ENCODE peak calls at places on chromosomes 16 and 17, in ten cellular contexts. B is H7; F is HFFc6; I is NCI-H146; R is PC-3; U is glutamatergic neuron; E is T-helper 2 cell treated with Interferon-gamma antibody and Interleukin-4, amounts not matched to agents 5 μg/mL and 100 μg/mL, for 36 hours; P is stimulated activated CD4-positive, alpha-beta T cell treated with anti-CD3 and anti-CD28 coated beads, TNF-alpha, amount 100 ng/mL, for 1 hour; C is fibroblast of the aortic adventitia; V is left ventricle myocardium inferior. L is an unnamed sample.

GRCh38 chr17:81958633-81959342 is 2.2 kb downstream of the NOTUM start:
- DNase-seq in C (no peak), U (no peak), I (no peak), E (no peak), P (no peak), F (no peak), V (no peak), R (no peak), B (no peak), L (no peak)

GRCh38 chr16:66262253-66263167 is 104.0 kb upstream of the CDH5 start:
- DNase-seq in C (peak; percentile 72), P (no peak), U (no peak), V (peak; percentile 61), E (no peak), B (no peak), R (no peak), F (peak; percentile 2), I (no peak), L (no peak)

GRCh38 chr16:12805091-12805490 is 1.4 kb upstream of the CPPED1 start:
- DNase-seq in V (no peak), E (no peak), F (no peak), U (no peak), B (no peak), C (no peak), P (no peak), I (no peak), R (peak; percentile 8), L (no peak)

GRCh38 chr16:31074814-31075183 is 577 bp downstream of the ZNF646 start:
- DNase-seq in B (no peak), R (no peak), U (no peak), E (no peak), P (no peak), F (no peak), V (no peak), I (no peak), C (no peak), L (no peak)

GRCh38 chr17:73179878-73180277 is 13.0 kb upstream of the COG1 start:
- DNase-seq in V (no peak), B (no peak), R (no peak), U (no peak), C (no peak), E (no peak), F (no peak), P (no peak), I (no peak), L (no peak)

GRCh38 chr16:68756250-68757051 is 19.4 kb downstream of the CDH1 start:
- DNase-seq in C (peak; percentile 17), E (peak; percentile 86), B (no peak), F (no peak), I (peak; percentile 18), P (no peak), V (no peak), R (peak; percentile 98), U (no peak), L (no peak)

GRCh38 chr16:11876306-11876705 is 25.0 kb upstream of the RSL1D1 start:
- DNase-seq in U (no peak), C (no peak), I (no peak), B (no peak), P (no peak), F (no peak), E (no peak), R (no peak), V (no peak), L (no peak)

GRCh38 chr17:51630101-51630671 is 369.8 kb downstream of the UTP18 start:
- DNase-seq in E (no peak), F (no peak), P (no peak), U (no peak), C (no peak), I (peak; percentile 17), B (no peak), V (no peak), R (no peak), L (no peak)

GRCh38 chr16:67016143-67016542 is 12.8 kb upstream of the CBFB start:
- DNase-seq in E (no peak), R (no peak), U (no peak), V (no peak), I (no peak), F (no peak), P (no peak), C (no peak), B (no peak), L (no peak)

GRCh38 chr17:76207268-76207667 is 33.0 kb downstream of the RNF157 start:
- DNase-seq in U (no peak), P (no peak), I (no peak), F (no peak), B (no peak), E (no peak), C (no peak), R (no peak), V (no peak), L (no peak)

GRCh38 chr17:80035687-80035936 is at the start of gene TBC1D16:
- DNase-seq in R (no peak), C (no peak), E (no peak), B (no peak), U (no peak), P (no peak), I (no peak), V (no peak), F (no peak), L (no peak)

GRCh38 chr17:9810100-9810949 is 11.6 kb downstream of the GSG1L2 start:
- DNase-seq in R (peak; percentile 77), I (no peak), F (no peak), P (no peak), C (no peak), V (no peak), U (no peak), B (no peak), E (no peak), L (no peak)

GRCh38 chr17:47850373-47850691 is 631 bp downstream of the SP6 start:
- DNase-seq in E (no peak), V (no peak), I (no peak), R (peak; percentile 39), F (no peak), P (no peak), C (no peak), B (no peak), U (no peak), L (no peak)

GRCh38 chr17:4332296-4332970 is 34.0 kb downstream of the UBE2G1 start:
- DNase-seq in B (no peak), E (no peak), F (no peak), P (no peak), U (no peak), C (no peak), R (peak; percentile 47), V (no peak), I (no peak), L (no peak)

GRCh38 chr17:9115446-9116265 is 94.3 kb downstream of the NTN1 start:
- DNase-seq in V (peak; percentile 66), I (no peak), E (peak; percentile 63), U (peak; percentile 64), C (peak; percentile 38), B (peak; percentile 90), P (peak; percentile 41), R (no peak), F (peak; percentile 11), L (no peak)

GRCh38 chr16:72921106-72921505 is 126.8 kb downstream of the ZFHX3 start:
- DNase-seq in I (no peak), B (no peak), F (no peak), U (no peak), P (no peak), V (no peak), C (no peak), E (peak; percentile 4), R (no peak), L (no peak)

GRCh38 chr17:10777131-10777805 is 26.6 kb downstream of the TMEM238L start:
- DNase-seq in F (no peak), U (no peak), V (no peak), E (no peak), B (no peak), C (no peak), I (no peak), P (no peak), R (no peak), L (no peak)

GRCh38 chr16:82034981-82035612 is at the start of gene HSD17B2:
- DNase-seq in F (no peak), I (no peak), U (no peak), E (no peak), B (no peak), V (no peak), P (no peak), C (no peak), R (peak; percentile 80), L (no peak)

GRCh38 chr17:80632046-80632581 is 87.5 kb downstream of the RPTOR start:
- DNase-seq in P (no peak), U (no peak), C (no peak), R (no peak), E (no peak), I (no peak), B (no peak), F (no peak), V (no peak), L (no peak)

GRCh38 chr16:86584071-86584685 is 5.8 kb downstream of the FOXL1 start:
- DNase-seq in U (no peak), B (no peak), R (peak; percentile 19), V (no peak), F (no peak), I (no peak), P (no peak), E (no peak), C (no peak), L (no peak)

GRCh38 chr17:82400830-82401229 is 17.3 kb upstream of the HEXD start:
- DNase-seq in F (no peak), E (peak; percentile 65), U (no peak), V (peak; percentile 47), B (peak; percentile 49), P (peak; percentile 24), I (no peak), R (no peak), C (no peak), L (no peak)

GRCh38 chr17:59753522-59754467 is 46.3 kb downstream of the VMP1 start:
- DNase-seq in B (peak; percentile 66), I (peak; percentile 75), U (no peak), E (no peak), R (peak; percentile 97), F (peak; percentile 84), C (peak; percentile 96), P (no peak), V (no peak), L (peak; percentile 12)

GRCh38 chr16:88699180-88699579 is 7.0 kb downstream of the RNF166 start:
- DNase-seq in R (no peak), I (no peak), F (no peak), P (no peak), E (no peak), B (no peak), U (no peak), C (no peak), V (no peak), L (no peak)

GRCh38 chr17:82980632-82981031 is 98.8 kb upstream of the METRNL start:
- DNase-seq in F (no peak), E (no peak), R (no peak), P (no peak), U (no peak), B (peak; percentile 44), I (no peak), C (no peak), V (no peak), L (no peak)

L was measured in BE2C.